ENCODE peak calls at places on chromosome 17, in eight cellular contexts. X, L, V, C, H, P, F and O are unnamed samples.

GRCh38 chr17:36001862-36002603 is 680 bp upstream of the CCL15 start:
- DNase-seq in F (no peak), X (no peak), V (no peak), C (no peak), H (no peak), L (peak; percentile 38), P (peak; percentile 96), O (no peak)

GRCh38 chr17:38443356-38444026 is 15.2 kb downstream of the ARHGAP23 start:
- DNase-seq in F (no peak), X (no peak), P (no peak), V (no peak), H (no peak), L (no peak), C (no peak), O (no peak)

GRCh38 chr17:51354908-51355307 is 94.6 kb downstream of the UTP18 start:
- DNase-seq in C (no peak), F (no peak), X (no peak), L (no peak), V (no peak), P (no peak), H (no peak), O (no peak)

GRCh38 chr17:4710693-4711634 is 532 bp downstream of the ARRB2 start:
- DNase-seq in P (no peak), F (no peak), C (no peak), V (no peak), H (no peak), L (no peak), X (no peak), O (no peak)

GRCh38 chr17:27993161-27993695 is 49.2 kb upstream of the NLK start:
- DNase-seq in C (no peak), L (no peak), X (no peak), H (no peak), F (no peak), V (no peak), P (no peak), O (no peak)

GRCh38 chr17:31595666-31596381 is 204.3 kb downstream of the RAB11FIP4 start:
- DNase-seq in F (no peak), L (peak; percentile 56), H (no peak), P (no peak), X (no peak), V (no peak), C (no peak), O (no peak)

GRCh38 chr17:7064248-7064647 is 15.8 kb downstream of the CLEC10A start:
- DNase-seq in L (no peak), H (no peak), V (no peak), X (no peak), F (no peak), C (peak; percentile 43), P (no peak), O (no peak)

GRCh38 chr17:64378890-64379354 is 11.7 kb downstream of the PECAM1 start:
- DNase-seq in P (peak; percentile 35), X (no peak), F (no peak), V (no peak), C (peak; percentile 41), L (no peak), H (no peak), O (no peak)

GRCh38 chr17:7207120-7208001 is 12.3 kb downstream of the DLG4 start:
- DNase-seq in P (no peak), X (no peak), F (no peak), H (no peak), V (no peak), C (no peak), L (no peak), O (peak; percentile 46)

GRCh38 chr17:78421534-78422266 is 43.3 kb downstream of the PGS1 start:
- DNase-seq in F (peak; percentile 32), X (no peak), C (peak; percentile 78), L (peak; percentile 86), P (peak; percentile 100), V (peak; percentile 43), H (peak; percentile 37), O (peak; percentile 80)

GRCh38 chr17:33310296-33310695 is 17.2 kb upstream of the ASIC2 start:
- DNase-seq in F (no peak), V (no peak), P (no peak), L (no peak), X (no peak), C (no peak), H (no peak), O (no peak)

GRCh38 chr17:80664217-80664780 is 119.7 kb downstream of the RPTOR start:
- DNase-seq in V (no peak), C (no peak), P (no peak), X (no peak), F (no peak), L (no peak), H (no peak), O (no peak)

GRCh38 chr17:4167786-4168185 is 24.8 kb downstream of the CYB5D2 start:
- DNase-seq in P (no peak), F (no peak), V (no peak), X (no peak), H (no peak), L (no peak), C (no peak), O (no peak)

GRCh38 chr17:65931246-65932149 is 260.4 kb downstream of the CEP112 start:
- DNase-seq in P (no peak), V (no peak), L (no peak), C (no peak), X (no peak), H (no peak), F (no peak), O (no peak)

GRCh38 chr17:79415365-79415764 is 195.5 kb downstream of the RBFOX3 start:
- DNase-seq in L (no peak), F (no peak), P (no peak), H (no peak), V (no peak), C (no peak), X (no peak), O (no peak)

GRCh38 chr17:16976686-16977550 is 5.0 kb upstream of the TNFRSF13B start:
- DNase-seq in X (no peak), L (no peak), P (no peak), C (no peak), H (no peak), F (no peak), V (no peak), O (no peak)

GRCh38 chr17:83004791-83005380 is 74.5 kb upstream of the METRNL start:
- DNase-seq in F (no peak), V (no peak), L (no peak), H (no peak), X (no peak), P (no peak), C (no peak), O (no peak)

GRCh38 chr17:21161498-21162393 is 35.0 kb downstream of the DHRS7B start:
- DNase-seq in X (no peak), P (peak; percentile 42), F (no peak), H (no peak), L (no peak), V (no peak), C (peak; percentile 67), O (peak; percentile 86)

GRCh38 chr17:39709998-39710964 is 10.4 kb downstream of the ERBB2 start:
- DNase-seq in P (no peak), F (no peak), V (no peak), H (no peak), X (no peak), L (no peak), C (no peak), O (no peak)

GRCh38 chr17:10435096-10435495 is 13.3 kb upstream of the MYH8 start:
- DNase-seq in L (no peak), H (no peak), F (no peak), V (no peak), C (no peak), P (no peak), X (no peak), O (peak; percentile 12)

GRCh38 chr17:8799001-8799850 is at the start of gene MFSD6L:
- DNase-seq in H (no peak), L (no peak), P (no peak), V (peak; percentile 17), X (no peak), F (no peak), C (peak; percentile 36), O (peak; percentile 3)
- TF ChIP-seq CTCF in H (peak; percentile 8), L (no peak), P (no peak), V (peak; percentile 6), X (peak; percentile 3), F (no peak), C (no peak), O (no peak)

GRCh38 chr17:46863383-46864121 is 12.2 kb downstream of the WNT9B start:
- DNase-seq in H (no peak), L (no peak), V (no peak), X (no peak), P (no peak), C (no peak), F (no peak), O (no peak)
- H3K4me3 ChIP-seq in H (no peak overlapping the region), L (no peak overlapping the region), V (no peak overlapping the region), X (no peak overlapping the region), P (no peak overlapping the region), C (no peak overlapping the region), F (no peak overlapping the region), O (no peak overlapping the region)

DNA sequence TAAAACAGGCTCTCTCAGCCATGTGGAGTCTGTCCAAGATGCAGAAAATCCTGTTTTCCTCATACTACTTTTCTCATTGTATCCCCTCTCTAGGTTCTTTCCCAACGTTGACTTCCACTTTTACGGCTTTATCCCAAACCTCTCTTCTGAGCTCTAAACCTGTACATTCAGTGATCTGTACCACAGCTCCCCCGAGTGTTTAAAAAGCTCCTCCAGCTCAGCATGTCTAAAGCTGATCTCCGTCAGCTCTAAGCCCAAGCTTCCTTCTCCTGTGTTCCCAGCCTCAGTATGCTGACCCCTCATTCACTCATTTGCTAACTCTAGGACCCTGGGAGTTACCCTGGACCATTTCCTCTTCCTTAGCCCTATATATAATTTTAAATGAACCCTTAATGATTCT is 144.6 kb downstream of the DNAH9 start:
- DNase-seq in L (no peak), X (no peak), V (no peak), H (no peak), P (no peak), F (no peak), C (no peak), O (no peak)
- TF ChIP-seq CTCF in L (no peak), X (no peak), V (no peak), H (no peak), P (peak; percentile 35), F (no peak), C (no peak), O (no peak)

DNA sequence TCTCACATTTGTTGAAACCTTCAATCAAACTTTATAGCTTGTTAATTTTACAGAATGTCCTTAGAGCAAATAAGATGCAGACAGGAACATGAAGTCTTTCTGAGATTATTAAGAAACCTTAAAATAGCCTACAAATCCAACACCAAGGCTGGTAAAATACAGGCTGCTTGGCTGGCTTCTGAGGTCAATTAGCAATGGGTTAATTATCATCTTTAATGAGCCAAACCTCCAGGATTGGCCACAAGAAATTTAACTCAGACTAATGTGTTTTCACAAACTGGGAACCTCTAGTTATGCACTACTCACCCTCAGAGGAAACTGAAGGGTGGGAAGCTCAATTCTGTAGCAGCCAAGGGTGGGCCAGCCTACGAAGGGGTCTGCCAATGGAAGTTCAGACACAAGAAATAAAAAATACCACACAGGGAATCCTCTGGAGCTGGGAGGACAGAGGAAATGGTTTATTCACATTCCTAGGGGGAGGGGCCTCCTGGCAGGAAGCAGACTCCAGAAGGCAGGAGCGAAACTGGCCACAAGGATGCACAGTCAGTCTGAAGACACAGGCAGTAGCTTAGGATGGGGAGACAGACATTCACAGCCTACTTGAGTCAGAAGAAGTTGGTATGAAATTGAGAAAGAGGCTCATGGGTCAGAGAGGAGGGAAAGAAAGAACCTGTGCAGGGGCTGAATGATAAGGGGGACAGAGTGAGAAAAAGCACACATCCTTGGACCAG is 36.1 kb downstream of the HIC1 start:
- DNase-seq in P (no peak), L (no peak), F (peak; percentile 82), C (peak; percentile 96), V (peak; percentile 68), H (peak; percentile 91), X (no peak), O (peak; percentile 97)
- H3K4me3 ChIP-seq in P (no peak overlapping the region), L (no peak overlapping the region), F (no peak overlapping the region), C (no peak overlapping the region), V (no peak overlapping the region), H (no peak overlapping the region), X (no peak overlapping the region), O (no peak overlapping the region)

GRCh38 chr17:75878174-75878998 is at the start of gene TRIM47:
- DNase-seq in H (no peak), V (peak; percentile 50), F (no peak), X (no peak), P (peak; percentile 83), C (peak; percentile 71), L (peak; percentile 88), O (peak; percentile 75)
- TF ChIP-seq CTCF in H (no peak), V (no peak), F (peak; percentile 40), X (peak; percentile 25), P (no peak), C (peak; percentile 53), L (no peak), O (peak; percentile 35)